ENCODE peak calls at places on chromosomes 6 and 20, in six cellular contexts. T, L, P, J, Z and A are unnamed samples.

GRCh38 chr20:51335329-51335841 is 207.1 kb downstream of the NFATC2 start:
- DNase-seq in T (peak; percentile 56), L (peak; percentile 100), P (no peak), J (no peak), Z (no peak), A (peak; percentile 93)

GRCh38 chr6:16723833-16724232 is 37.4 kb downstream of the ATXN1 start:
- DNase-seq in T (peak; percentile 78), L (peak; percentile 99), P (no peak), J (no peak), Z (no peak), A (peak; percentile 21)

GRCh38 chr6:42708096-42708495 is 14.3 kb downstream of the PRPH2 start:
- DNase-seq in T (no peak), L (no peak), P (no peak), J (no peak), Z (no peak), A (no peak)

GRCh38 chr6:137309078-137309762 is 90.0 kb upstream of the IFNGR1 start:
- DNase-seq in T (no peak), L (peak; percentile 64), P (no peak), J (peak; percentile 61), Z (no peak), A (peak; percentile 23)

GRCh38 chr6:112822769-112823168 is 475.6 kb downstream of the RFPL4B start:
- DNase-seq in T (no peak), L (no peak), P (no peak), J (no peak), Z (no peak), A (no peak)

GRCh38 chr6:40782355-40782754 is 195.2 kb upstream of the LRFN2 start:
- DNase-seq in T (no peak), L (no peak), P (no peak), J (no peak), Z (no peak), A (no peak)

GRCh38 chr20:48180637-48181036 is 395.4 kb upstream of the SULF2 start:
- DNase-seq in T (no peak), L (peak; percentile 85), P (no peak), J (no peak), Z (no peak), A (no peak)

GRCh38 chr6:99485395-99485773 is 29.8 kb downstream of the USP45 start:
- DNase-seq in T (no peak), L (no peak), P (no peak), J (no peak), Z (no peak), A (no peak)

GRCh38 chr6:22682979-22683378 is 113.6 kb downstream of the HDGFL1 start:
- DNase-seq in T (no peak), L (no peak), P (no peak), J (no peak), Z (no peak), A (no peak)

GRCh38 chr6:5905431-5906339 is 101.0 kb downstream of the NRN1 start:
- DNase-seq in T (peak; percentile 73), L (peak; percentile 94), P (no peak), J (peak; percentile 73), Z (no peak), A (peak; percentile 91)

GRCh38 chr6:30615958-30616810 is 859 bp downstream of the PPP1R10 start:
- DNase-seq in T (no peak), L (no peak), P (no peak), J (no peak), Z (peak; percentile 15), A (peak; percentile 24)

GRCh38 chr6:35415065-35415880 is 36.9 kb upstream of the FANCE start:
- DNase-seq in T (peak; percentile 66), L (peak; percentile 80), P (no peak), J (peak; percentile 58), Z (no peak), A (peak; percentile 80)

GRCh38 chr6:35417979-35418661 is 34.0 kb upstream of the FANCE start:
- DNase-seq in T (no peak), L (no peak), P (no peak), J (no peak), Z (no peak), A (no peak)

GRCh38 chr6:35419961-35420360 is 32.2 kb upstream of the FANCE start:
- DNase-seq in T (no peak), L (no peak), P (no peak), J (no peak), Z (no peak), A (no peak)

GRCh38 chr6:35413911-35414310 is 38.2 kb upstream of the FANCE start:
- DNase-seq in T (no peak), L (no peak), P (no peak), J (no peak), Z (no peak), A (no peak)

DNA sequence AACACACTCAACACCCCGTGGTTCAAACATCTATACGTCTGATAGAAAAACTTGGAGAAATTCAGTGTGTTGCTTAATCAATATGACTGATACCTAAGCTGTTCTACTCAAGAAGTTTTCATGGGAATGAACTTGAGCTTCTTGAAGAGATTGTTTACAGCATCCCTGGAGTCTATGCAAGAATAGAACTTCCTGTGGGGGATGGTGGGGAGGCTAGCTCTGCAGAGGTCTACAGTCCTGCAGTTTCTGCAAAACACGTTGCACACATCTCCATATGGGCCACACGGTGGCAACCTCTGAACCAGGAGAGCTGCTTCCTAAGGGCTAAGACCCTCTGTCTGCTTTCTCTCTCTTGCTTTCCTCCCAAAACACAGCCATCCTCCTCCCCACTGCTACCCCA is 32.7 kb upstream of the FANCE start:
- DNase-seq in T (peak; percentile 37), L (peak; percentile 14), P (no peak), J (no peak), Z (no peak), A (peak; percentile 36)
- TF ChIP-seq CTCF in T (peak; percentile 33), L (peak; percentile 29), P (peak; percentile 43), J (no peak), Z (no peak), A (peak; percentile 47)

DNA sequence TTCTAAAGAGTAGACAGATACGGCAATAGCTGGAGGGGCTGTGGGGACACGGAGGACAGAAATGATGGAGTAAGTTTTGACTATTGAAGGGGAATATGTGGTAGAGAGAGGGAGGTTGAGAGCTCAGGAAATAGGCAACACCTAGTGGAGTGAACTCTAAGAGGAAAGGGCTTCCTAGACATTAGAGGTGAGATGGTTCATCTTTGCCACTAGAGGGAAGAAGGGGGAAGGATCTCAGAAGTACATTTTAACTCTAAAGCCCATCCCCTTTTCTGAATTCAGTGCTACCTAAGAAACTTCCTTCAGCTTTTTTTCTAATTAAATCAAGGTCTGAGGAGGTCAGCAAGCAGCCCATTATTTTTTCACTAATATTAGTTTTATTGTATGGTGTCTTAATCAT is 689.4 kb upstream of the MAP3K7 start:
- DNase-seq in T (no peak), L (peak; percentile 20), P (no peak), J (no peak), Z (no peak), A (no peak)
- TF ChIP-seq CTCF in T (no peak), L (peak; percentile 29), P (peak; percentile 73), J (peak; percentile 32), Z (no peak), A (no peak)

GRCh38 chr6:3296113-3296512 is 37.4 kb downstream of the PSMG4 start:
- DNase-seq in T (no peak), L (no peak), P (no peak), J (no peak), Z (no peak), A (no peak)

GRCh38 chr6:3294396-3294795 is 35.6 kb downstream of the PSMG4 start:
- DNase-seq in T (no peak), L (no peak), P (no peak), J (no peak), Z (no peak), A (no peak)

GRCh38 chr6:3296537-3297453 is 38.0 kb downstream of the PSMG4 start:
- DNase-seq in T (no peak), L (no peak), P (no peak), J (no peak), Z (no peak), A (no peak)

GRCh38 chr6:3293271-3294155 is 34.8 kb downstream of the PSMG4 start:
- DNase-seq in T (no peak), L (no peak), P (no peak), J (no peak), Z (no peak), A (peak; percentile 70)

DNA sequence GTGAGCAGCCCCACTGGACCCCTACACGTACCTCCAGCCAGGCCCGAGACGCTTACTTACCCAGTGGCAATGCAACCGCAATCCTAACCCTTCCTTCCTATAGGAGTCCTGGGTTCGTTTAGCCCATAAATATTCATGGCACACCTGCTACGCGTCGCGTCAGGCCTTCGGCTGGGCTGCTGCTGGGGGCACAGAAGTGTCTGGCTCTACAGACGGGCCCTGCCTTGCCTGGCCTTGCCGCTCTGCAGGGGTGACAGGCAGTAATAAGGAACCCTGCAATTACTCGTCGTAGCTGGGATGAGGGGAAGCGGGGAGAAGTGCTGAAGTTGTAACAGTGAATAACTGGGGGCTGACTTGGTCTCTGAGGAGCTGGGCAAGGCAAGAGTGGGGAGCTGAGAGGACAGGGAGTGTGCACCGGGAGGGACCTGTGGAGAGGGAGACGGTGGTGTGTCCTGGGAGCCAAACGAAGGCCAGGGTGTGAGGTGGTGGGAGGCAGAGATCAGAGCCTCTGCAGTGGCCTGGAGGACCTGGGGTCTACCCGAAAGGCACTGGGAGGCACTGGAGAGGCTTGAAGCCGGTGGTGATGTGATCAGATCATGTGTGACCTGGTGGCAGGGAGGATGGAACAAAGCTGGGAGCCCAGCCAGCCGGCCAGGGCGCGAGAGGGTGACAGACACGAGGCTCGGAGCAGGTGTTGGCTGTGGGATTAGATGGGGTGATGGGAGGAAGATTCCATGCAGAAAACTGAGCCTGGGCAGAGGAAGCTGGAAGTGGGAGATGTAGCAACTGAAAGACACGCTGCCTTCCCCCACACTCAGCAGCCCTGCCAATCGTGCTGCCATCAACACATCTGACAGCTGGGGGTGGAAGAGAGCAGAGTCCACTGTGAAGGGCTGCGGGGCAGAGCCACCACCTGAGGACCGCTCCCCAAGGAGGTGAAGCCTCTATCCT is 36.4 kb downstream of the PSMG4 start:
- DNase-seq in T (no peak), L (no peak), P (no peak), J (no peak), Z (no peak), A (no peak)
- TF ChIP-seq CTCF in T (peak; percentile 3), L (no peak), P (peak; percentile 40), J (peak; percentile 14), Z (no peak), A (no peak)

GRCh38 chr6:170029416-170030283 is 261.2 kb downstream of the DLL1 start:
- DNase-seq in T (no peak), L (no peak), P (peak; percentile 52), J (no peak), Z (no peak), A (no peak)
- TF ChIP-seq CTCF in T (no peak), L (no peak), P (no peak), J (no peak), Z (no peak), A (no peak)